ENCODE peak calls at places on chromosomes 1 and 21, in seven cellular contexts. K is K562; Z is astrocyte of the spinal cord; E is CD4-positive, alpha-beta T cell; W is PC-9; M is body of pancreas; R is heart left ventricle. T is an unnamed sample.

GRCh38 chr1:163588796-163589195 is 267.0 kb downstream of the NUF2 start:
- DNase-seq in K (no peak), Z (no peak), E (no peak), W (no peak), M (no peak), R (no peak), T (no peak)

GRCh38 chr1:99702221-99702620 is 56.3 kb downstream of the PALMD start:
- DNase-seq in K (no peak), Z (no peak), E (no peak), W (no peak), M (no peak), R (no peak), T (no peak)

GRCh38 chr1:102838016-102838415 is 270.3 kb downstream of the COL11A1 start:
- DNase-seq in K (no peak), Z (no peak), E (no peak), W (no peak), M (no peak), R (no peak), T (no peak)

GRCh38 chr1:119279441-119280415 is 88.9 kb upstream of the HAO2 start:
- DNase-seq in K (no peak), Z (peak; percentile 82), E (no peak), W (peak; percentile 98), M (no peak), R (no peak), T (no peak)

GRCh38 chr1:28267633-28268032 is 8.3 kb downstream of the SESN2 start:
- DNase-seq in K (no peak), Z (no peak), E (no peak), W (no peak), M (no peak), R (no peak), T (no peak)

GRCh38 chr1:41616563-41616962 is 132.1 kb upstream of the EDN2 start:
- DNase-seq in K (no peak), Z (no peak), E (no peak), W (no peak), M (no peak), R (no peak), T (no peak)

GRCh38 chr1:91895832-91896556 is 10.0 kb upstream of the TGFBR3 start:
- DNase-seq in K (no peak), Z (no peak), E (no peak), W (no peak), M (no peak), R (no peak), T (no peak)

GRCh38 chr1:153360190-153360589 is 2.5 kb downstream of the S100A9 start:
- DNase-seq in K (no peak), Z (no peak), E (no peak), W (no peak), M (no peak), R (no peak), T (no peak)

GRCh38 chr1:45337630-45338320 is 2.2 kb upstream of the TOE1 start:
- DNase-seq in K (no peak), Z (no peak), E (no peak), W (peak; percentile 51), M (no peak), R (no peak), T (no peak)

GRCh38 chr1:232014941-232015340 is 388.4 kb downstream of the DISC1 start:
- DNase-seq in K (no peak), Z (no peak), E (no peak), W (no peak), M (no peak), R (no peak), T (no peak)

GRCh38 chr21:45381036-45381787 is 23.8 kb upstream of the COL18A1 start:
- DNase-seq in K (no peak), Z (no peak), E (no peak), W (no peak), M (no peak), R (peak; percentile 12), T (peak; percentile 80)

GRCh38 chr1:7042322-7043231 is 257.3 kb downstream of the CAMTA1 start:
- DNase-seq in K (peak; percentile 57), Z (peak; percentile 42), E (no peak), W (no peak), M (peak; percentile 15), R (no peak), T (no peak)

GRCh38 chr21:35674895-35675470 is 385.3 kb downstream of the SETD4 start:
- DNase-seq in K (no peak), Z (peak; percentile 34), E (no peak), W (no peak), M (peak; percentile 38), R (no peak), T (no peak)

GRCh38 chr1:21514245-21514644 is 5.0 kb downstream of the ALPL start:
- DNase-seq in K (no peak), Z (no peak), E (no peak), W (no peak), M (no peak), R (no peak), T (no peak)

GRCh38 chr1:8814870-8815269 is 2.6 kb downstream of the RERE start:
- DNase-seq in K (peak; percentile 61), Z (no peak), E (no peak), W (no peak), M (peak; percentile 26), R (no peak), T (no peak)

GRCh38 chr1:25896266-25896665 is 10.0 kb downstream of the STMN1 start:
- DNase-seq in K (no peak), Z (peak; percentile 50), E (no peak), W (no peak), M (no peak), R (no peak), T (no peak)

GRCh38 chr1:96361251-96361856 is 360.2 kb upstream of the PTBP2 start:
- DNase-seq in K (no peak), Z (no peak), E (no peak), W (no peak), M (no peak), R (no peak), T (no peak)

GRCh38 chr1:96364576-96364975 is 357.0 kb upstream of the PTBP2 start:
- DNase-seq in K (no peak), Z (peak; percentile 67), E (no peak), W (no peak), M (no peak), R (no peak), T (no peak)

GRCh38 chr1:96360036-96360795 is 361.4 kb upstream of the PTBP2 start:
- DNase-seq in K (no peak), Z (peak; percentile 20), E (no peak), W (no peak), M (no peak), R (no peak), T (no peak)

GRCh38 chr1:96362623-96363022 is 359.0 kb upstream of the PTBP2 start:
- DNase-seq in K (no peak), Z (peak; percentile 98), E (no peak), W (peak; percentile 87), M (no peak), R (no peak), T (no peak)

DNA sequence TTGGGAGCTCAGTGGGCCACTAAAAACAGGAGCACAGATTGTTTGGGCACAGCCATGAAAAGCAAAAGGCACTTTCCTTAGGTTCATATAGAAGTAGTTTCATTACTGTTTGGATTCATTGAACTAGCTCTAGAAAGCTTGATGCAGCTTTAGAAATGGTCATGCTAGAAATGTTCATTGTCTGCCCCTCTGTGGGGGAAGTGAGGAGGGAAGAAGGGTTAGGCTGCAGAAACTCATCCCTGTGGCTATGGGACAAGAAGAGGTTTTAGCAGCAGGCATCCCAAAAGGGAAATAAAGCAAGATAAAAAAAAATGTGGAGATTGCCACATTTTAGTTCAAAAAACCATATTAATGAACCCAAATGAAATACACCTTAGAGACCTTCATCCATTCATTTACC is 359.6 kb upstream of the PTBP2 start:
- DNase-seq in K (no peak), Z (peak; percentile 29), E (no peak), W (no peak), M (no peak), R (no peak), T (no peak)
- TF ChIP-seq CTCF in K (no peak), Z (no peak), E (no peak), W (no peak), M (no peak), R (no peak), T (no peak)

DNA sequence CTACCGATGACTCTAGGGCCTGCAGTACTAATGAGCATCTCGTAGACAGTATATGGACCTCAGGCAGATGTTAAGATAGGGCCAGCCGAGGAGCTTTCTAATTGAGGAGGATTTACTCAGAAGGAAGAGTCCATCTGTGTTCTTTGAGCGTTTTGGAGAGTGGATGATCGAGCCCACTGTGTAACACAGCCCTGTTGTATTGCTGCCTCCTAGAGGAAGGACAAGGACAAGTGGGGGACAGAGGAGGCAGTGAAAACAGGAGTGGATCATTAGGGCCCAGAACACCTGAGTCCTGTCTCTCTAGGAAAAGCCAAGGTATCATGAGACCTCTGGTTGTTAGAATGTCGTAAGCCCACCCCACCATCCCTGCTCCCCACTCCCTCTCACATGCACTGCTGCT is 62.9 kb downstream of the TBX19 start:
- DNase-seq in K (peak; percentile 50), Z (no peak), E (no peak), W (no peak), M (no peak), R (no peak), T (no peak)
- TF ChIP-seq CTCF in K (peak; percentile 59), Z (peak; percentile 24), E (no peak), W (no peak), M (no peak), R (no peak), T (peak; percentile 23)

GRCh38 chr1:220726634-220727033 is 21.5 kb upstream of the MTARC2 start:
- DNase-seq in K (peak; percentile 32), Z (no peak), E (no peak), W (no peak), M (no peak), R (no peak), T (no peak)
- TF ChIP-seq CTCF in K (peak; percentile 36), Z (peak; percentile 37), E (no peak), W (peak; percentile 44), M (no peak), R (peak; percentile 13), T (peak; percentile 37)

DNA sequence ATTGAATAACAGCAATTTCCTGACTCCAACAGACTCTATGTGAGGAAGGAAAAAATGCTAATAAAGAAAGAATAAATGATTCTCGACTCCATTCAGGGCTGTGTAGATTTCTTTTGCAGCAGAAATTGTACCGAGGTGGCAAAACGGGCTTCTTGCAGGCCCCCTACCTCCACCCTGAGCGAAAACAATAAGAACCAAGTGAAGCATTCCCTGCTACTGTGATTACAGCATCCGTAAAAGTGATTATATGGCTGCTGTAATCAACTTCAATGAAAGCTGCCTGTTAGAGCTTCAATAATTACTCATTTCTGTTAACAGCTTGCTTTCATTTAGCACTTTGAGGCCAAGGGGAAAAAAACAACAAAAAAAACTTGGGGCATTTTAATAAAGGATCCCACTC is 271.4 kb downstream of the LMO4 start:
- DNase-seq in K (no peak), Z (no peak), E (no peak), W (no peak), M (no peak), R (no peak), T (no peak)
- TF ChIP-seq CTCF in K (no peak), Z (no peak), E (no peak), W (no peak), M (no peak), R (no peak), T (no peak)

DNA sequence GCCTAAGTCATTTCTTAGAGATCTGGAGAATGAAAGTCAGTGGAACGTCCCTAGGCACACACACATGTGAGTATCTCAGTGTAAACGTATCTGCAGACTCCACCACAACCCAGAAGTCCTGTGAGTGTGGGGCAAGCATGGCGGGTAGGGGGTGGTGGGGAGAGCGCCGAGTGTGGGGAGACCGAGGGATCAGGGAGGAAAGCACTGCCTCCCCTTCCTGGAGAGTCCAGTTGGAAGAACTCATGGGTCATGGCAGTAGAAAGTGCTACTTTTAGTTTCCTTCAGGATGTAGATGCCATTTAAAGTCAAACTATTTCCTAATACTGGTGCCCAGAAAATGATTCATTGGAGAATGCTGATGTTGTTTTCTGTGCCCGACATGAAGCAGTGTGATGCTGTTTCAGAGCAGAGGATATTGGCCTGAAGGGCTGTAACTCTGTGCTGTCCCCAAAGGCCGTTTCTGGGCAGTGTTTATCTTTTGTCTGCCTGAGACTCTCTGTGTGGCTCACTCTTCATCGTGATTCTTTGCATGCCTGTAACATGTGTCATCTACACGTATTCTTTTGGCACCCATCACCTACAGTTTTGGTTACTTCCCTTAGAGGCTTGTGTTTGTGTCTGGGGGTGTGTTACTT is 45.7 kb upstream of the TSPAN2 start:
- DNase-seq in K (no peak), Z (peak; percentile 61), E (no peak), W (peak; percentile 90), M (no peak), R (no peak), T (no peak)
- TF ChIP-seq CTCF in K (no peak), Z (peak; percentile 15), E (no peak), W (no peak), M (no peak), R (no peak), T (peak; percentile 59)